ENCODE peak calls at places on chromosomes 4 and X, in five cellular contexts. T, E, X, S and Y are unnamed samples. For H3K4me1, the result is how much of the 10 kb centered on the place peaks cover.

GRCh38 chr4:23034726-23035125 is 342.0 kb downstream of the GBA3 start:
- DNase-seq in X (no peak), T (no peak), S (no peak), E (no peak), Y (no peak)

GRCh38 chrX:10098235-10098819 is 58.4 kb upstream of the CLCN4 start:
- DNase-seq in X (no peak), S (no peak), E (peak), T (no peak), Y (no peak)

GRCh38 chrX:10929747-10930146 is 181.4 kb upstream of the HCCS start:
- DNase-seq in S (no peak), E (no peak), X (no peak), T (no peak), Y (no peak)

GRCh38 chr4:102390438-102390837 is 45.2 kb upstream of the SLC39A8 start:
- DNase-seq in S (no peak), E (no peak), T (no peak), X (no peak), Y (no peak)

GRCh38 chr4:40149960-40150385 is 46.9 kb upstream of the RHOH start:
- DNase-seq in S (peak), T (peak), E (peak), X (peak), Y (peak)

GRCh38 chr4:44145868-44146267 is 302.7 kb downstream of the KCTD8 start:
- DNase-seq in S (no peak), E (no peak), T (no peak), X (no peak), Y (no peak)

GRCh38 chrX:69097451-69098236 is 67.6 kb downstream of the PJA1 start:
- DNase-seq in T (no peak), S (no peak), E (no peak), X (no peak), Y (no peak)

GRCh38 chr4:152244659-152245058 is 291.2 kb downstream of the FBXW7 start:
- DNase-seq in S (no peak), X (no peak), T (no peak), E (no peak), Y (no peak)

GRCh38 chr4:170259631-170260153 is 169.9 kb upstream of the AADAT start:
- DNase-seq in S (peak), X (no peak), T (peak), E (peak), Y (no peak)

GRCh38 chrX:9171841-9172240 is 137.9 kb upstream of the FAM9B start:
- DNase-seq in X (no peak), S (no peak), T (no peak), E (no peak), Y (no peak)

GRCh38 chr4:85913925-85914694 is 439.2 kb downstream of the ARHGAP24 start:
- DNase-seq in E (no peak), X (no peak), S (no peak), T (no peak), Y (no peak)

GRCh38 chrX:39238017-39238416 is 436.8 kb downstream of the MID1IP1 start:
- DNase-seq in T (no peak), X (no peak), E (no peak), S (no peak), Y (no peak)

GRCh38 chr4:22679518-22679897 is 13.2 kb upstream of the GBA3 start:
- DNase-seq in E (no peak), T (no peak), S (no peak), X (no peak), Y (no peak)

GRCh38 chrX:119502727-119503483 is 34.7 kb downstream of the SLC25A5 start:
- DNase-seq in E (peak), X (no peak), T (peak), S (no peak), Y (no peak)

GRCh38 chr4:150098214-150098613 is 20.0 kb downstream of the DCLK2 start:
- DNase-seq in T (no peak), X (no peak), S (no peak), E (no peak), Y (no peak)

GRCh38 chr4:157220026-157220881 is at the start of gene GRIA2:
- DNase-seq in T (no peak), E (peak), S (peak), X (no peak), Y (no peak)

GRCh38 chrX:14798805-14799397 is 74.0 kb downstream of the FANCB start:
- DNase-seq in S (no peak), T (no peak), X (no peak), E (no peak), Y (no peak)

GRCh38 chrX:14802943-14803710 is 69.7 kb downstream of the FANCB start:
- DNase-seq in T (no peak), S (no peak), X (no peak), E (no peak), Y (no peak)

DNA sequence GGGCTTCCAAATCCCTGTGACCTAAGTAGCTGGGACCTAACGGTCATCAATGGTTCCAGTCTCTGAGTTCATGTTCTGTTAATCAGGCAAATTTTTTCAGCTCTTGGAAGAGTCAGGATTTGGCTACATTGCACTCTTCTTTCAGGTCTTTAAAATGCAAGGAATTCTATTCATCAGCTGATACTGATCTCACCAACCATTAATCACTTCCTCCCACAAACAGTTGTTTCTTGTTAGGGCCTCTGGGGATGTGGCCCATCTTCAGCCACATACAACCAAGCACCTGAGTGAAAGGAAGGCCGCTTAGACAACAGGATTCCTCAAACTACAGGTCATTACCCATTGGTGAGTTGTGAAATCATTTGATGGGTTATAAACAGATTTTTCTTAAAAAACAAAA is 71.7 kb downstream of the FANCB start:
- DNase-seq in X (no peak), E (no peak), S (no peak), T (no peak), Y (no peak)
- TF ChIP-seq CTCF in X (no peak), E (no peak), S (no peak), T (no peak), Y (no peak)

GRCh38 chr4:128517739-128518510 is 230.3 kb upstream of the PGRMC2 start:
- DNase-seq in E (no peak), T (peak), S (no peak), X (peak), Y (no peak)
- H3K4me1 ChIP-seq in E (under half), T (under half), S (under half), X (under half), Y (under half)

GRCh38 chr4:7236847-7237246 is 44.5 kb downstream of the SORCS2 start:
- DNase-seq in E (no peak), S (peak), X (no peak), T (no peak), Y (no peak)

GRCh38 chr4:7233006-7233580 is 40.8 kb downstream of the SORCS2 start:
- DNase-seq in S (no peak), E (no peak), X (no peak), T (no peak), Y (no peak)

GRCh38 chr4:7233601-7234000 is 41.3 kb downstream of the SORCS2 start:
- DNase-seq in E (no peak), X (no peak), T (no peak), S (no peak), Y (no peak)

GRCh38 chr4:7234355-7235029 is 42.2 kb downstream of the SORCS2 start:
- DNase-seq in X (no peak), T (no peak), E (no peak), S (no peak), Y (no peak)

DNA sequence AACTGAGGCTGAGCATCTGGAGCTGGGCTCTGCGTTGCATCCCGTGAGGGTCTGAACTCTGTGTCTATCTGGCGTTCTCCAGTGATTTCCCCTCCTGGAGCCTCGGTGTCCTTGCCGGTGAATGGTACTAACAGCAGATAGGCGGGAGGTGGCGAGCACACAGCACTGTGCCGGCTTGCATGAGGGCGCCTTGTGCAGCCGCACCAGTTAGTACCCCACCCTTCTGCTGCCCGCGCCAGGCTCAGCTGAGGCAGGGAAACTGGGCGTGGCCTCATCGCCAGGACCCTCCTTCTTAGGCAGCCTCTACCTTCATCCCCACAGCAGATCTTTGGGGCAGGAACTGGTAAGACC is 42.7 kb downstream of the SORCS2 start:
- DNase-seq in T (no peak), S (no peak), E (no peak), X (no peak), Y (no peak)
- TF ChIP-seq CTCF in T (no peak), S (no peak), E (no peak), X (no peak), Y (no peak)

DNA sequence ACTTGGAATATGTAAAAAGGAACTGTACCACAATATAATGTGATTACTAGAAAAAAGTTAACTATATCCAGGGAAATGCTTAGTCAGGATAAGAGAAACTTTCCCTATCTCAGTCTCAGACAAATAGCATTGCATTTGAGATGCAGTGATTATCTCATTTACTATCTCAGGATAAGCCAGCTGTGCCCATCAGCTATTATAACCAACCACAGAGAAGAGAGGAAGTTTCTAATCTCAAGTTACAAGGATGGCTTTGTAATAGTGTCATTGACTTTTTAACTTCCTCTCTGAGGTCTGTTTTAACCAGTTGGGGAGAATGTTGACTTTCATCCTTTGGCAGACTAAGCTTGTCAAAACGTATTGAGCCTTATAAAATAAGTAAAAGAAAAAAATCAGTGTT is 56.5 kb downstream of the SNX25 start:
- DNase-seq in E (no peak), X (no peak), S (no peak), T (no peak), Y (no peak)
- H3K4me1 ChIP-seq in E (under half), X (under half), S (under half), T (under half), Y (under half)

GRCh38 chrX:47561653-47562151 is 697 bp downstream of the ARAF start:
- DNase-seq in S (no peak), E (no peak), X (no peak), T (no peak), Y (no peak)

GRCh38 chrX:47564438-47565085 is 3.6 kb downstream of the ARAF start:
- DNase-seq in X (no peak), S (no peak), E (no peak), T (no peak), Y (no peak)

GRCh38 chrX:47563801-47564315 is 2.9 kb downstream of the ARAF start:
- DNase-seq in S (no peak), X (no peak), T (no peak), E (no peak), Y (no peak)

GRCh38 chrX:47560831-47561652 is at the start of gene ARAF:
- DNase-seq in T (peak), S (peak), X (peak), E (peak), Y (peak)

DNA sequence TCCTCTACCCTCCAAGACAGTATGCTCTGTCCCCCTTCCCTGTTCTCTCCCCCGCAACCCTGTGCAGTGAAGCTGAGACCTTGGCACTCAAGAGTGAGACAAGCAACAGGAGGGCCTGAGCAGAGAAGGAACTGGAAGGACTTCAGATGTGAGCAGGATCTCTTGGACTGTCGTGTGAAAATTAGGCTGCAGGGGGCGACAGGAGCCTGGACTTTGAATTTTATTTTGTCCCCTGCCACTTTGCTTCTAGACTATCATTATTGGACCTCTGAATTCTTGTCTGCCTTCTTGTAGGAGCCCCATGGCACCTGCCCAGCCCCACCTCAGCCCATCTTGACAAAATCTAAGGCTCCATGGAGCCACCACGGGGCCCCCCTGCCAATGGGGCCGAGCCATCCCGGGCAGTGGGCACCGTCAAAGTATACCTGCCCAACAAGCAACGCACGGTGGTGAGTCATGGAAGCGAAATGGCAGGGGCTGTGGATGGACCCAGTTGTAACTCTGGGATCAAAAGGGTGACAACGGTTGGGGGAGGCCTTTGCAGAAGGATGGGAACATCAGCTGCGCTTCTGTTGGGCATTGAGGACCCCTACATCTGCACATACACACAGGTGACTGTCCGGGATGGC is 1.7 kb downstream of the ARAF start:
- DNase-seq in X (no peak), T (no peak), S (peak), E (no peak), Y (no peak)
- TF ChIP-seq CTCF in X (no peak), T (no peak), S (peak), E (peak), Y (no peak)

GRCh38 chr4:10861036-10861435 is 176.5 kb upstream of the CLNK start:
- DNase-seq in X (no peak), T (no peak), E (no peak), S (no peak), Y (no peak)
- H3K4me1 ChIP-seq in X (under half), T (under half), E (under half), S (under half), Y (under half)